ENCODE peak calls at places on chromosomes 6 and 20, in four cellular contexts. E is choroid plexus epithelial cell, A is GM13977, T is astrocyte of the spinal cord. N is an unnamed sample.

GRCh38 chr20:42483694-42484303 is 705.9 kb downstream of the PTPRT start:
- DNase-seq in E (no peak), A (no peak), T (no peak), N (peak; percentile 32)

GRCh38 chr6:105051941-105052471 is 95.1 kb downstream of the LIN28B start:
- DNase-seq in E (peak; percentile 57), A (no peak), T (no peak), N (no peak)

GRCh38 chr6:12280901-12281300 is 9.3 kb upstream of the EDN1 start:
- DNase-seq in E (no peak), A (no peak), T (no peak), N (no peak)

GRCh38 chr6:150235218-150235617 is 92.4 kb downstream of the PPP1R14C start:
- DNase-seq in E (no peak), A (no peak), T (no peak), N (no peak)

GRCh38 chr6:27043244-27043643 is 204.3 kb upstream of the PRSS16 start:
- DNase-seq in E (no peak), A (peak; percentile 36), T (no peak), N (no peak)

GRCh38 chr20:46210672-46211330 is 92.7 kb downstream of the CD40 start:
- DNase-seq in E (no peak), A (no peak), T (no peak), N (no peak)

GRCh38 chr6:90637321-90637720 is 50.4 kb upstream of the MAP3K7 start:
- DNase-seq in E (no peak), A (no peak), T (no peak), N (no peak)

GRCh38 chr6:96502915-96503314 is 18.7 kb upstream of the UFL1 start:
- DNase-seq in E (no peak), A (no peak), T (no peak), N (no peak)

GRCh38 chr6:110538416-110539060 is 62.1 kb upstream of the SLC22A16 start:
- DNase-seq in E (no peak), A (no peak), T (no peak), N (no peak)

GRCh38 chr6:35391240-35391968 is 49.0 kb downstream of the PPARD start:
- DNase-seq in E (peak; percentile 95), A (no peak), T (peak; percentile 90), N (no peak)

GRCh38 chr6:129238991-129239390 is 356.1 kb downstream of the LAMA2 start:
- DNase-seq in E (no peak), A (no peak), T (no peak), N (no peak)

GRCh38 chr20:45235995-45236394 is 14.8 kb downstream of the SEMG2 start:
- DNase-seq in E (no peak), A (no peak), T (no peak), N (peak; percentile 18)

GRCh38 chr6:150417899-150418824 is 49.4 kb downstream of the IYD start:
- DNase-seq in E (peak; percentile 93), A (peak; percentile 77), T (peak; percentile 90), N (peak; percentile 49)

GRCh38 chr20:60966031-60966430 is 286.0 kb upstream of the CDH4 start:
- DNase-seq in E (no peak), A (no peak), T (no peak), N (no peak)

GRCh38 chr6:42851599-42851998 is 27.8 kb upstream of the RPL7L1 start:
- DNase-seq in E (no peak), A (no peak), T (no peak), N (no peak)

GRCh38 chr6:2999005-2999620 is 581 bp upstream of the NQO2 start:
- DNase-seq in E (peak; percentile 88), A (no peak), T (no peak), N (peak; percentile 92)

GRCh38 chr6:150964765-150965164 is 99.3 kb downstream of the MTHFD1L start:
- DNase-seq in E (no peak), A (no peak), T (no peak), N (no peak)

GRCh38 chr6:3876866-3877265 is 27.7 kb downstream of the FAM50B start:
- DNase-seq in E (no peak), A (no peak), T (no peak), N (no peak)

GRCh38 chr6:168711666-168712300 is 270.8 kb downstream of the SMOC2 start:
- DNase-seq in E (no peak), A (no peak), T (no peak), N (no peak)

GRCh38 chr6:41538556-41539182 is 7.5 kb upstream of the FOXP4 start:
- DNase-seq in E (peak; percentile 56), A (no peak), T (no peak), N (no peak)

GRCh38 chr6:23181301-23182110 is 612.1 kb downstream of the HDGFL1 start:
- DNase-seq in E (peak; percentile 13), A (no peak), T (no peak), N (no peak)

GRCh38 chr6:27502508-27503435 is 29.9 kb upstream of the ZNF184 start:
- DNase-seq in E (peak; percentile 75), A (peak; percentile 40), T (peak; percentile 74), N (peak; percentile 92)

GRCh38 chr6:149170564-149171452 is 146.7 kb upstream of the TAB2 start:
- DNase-seq in E (peak; percentile 31), A (peak; percentile 34), T (no peak), N (no peak)

DNA sequence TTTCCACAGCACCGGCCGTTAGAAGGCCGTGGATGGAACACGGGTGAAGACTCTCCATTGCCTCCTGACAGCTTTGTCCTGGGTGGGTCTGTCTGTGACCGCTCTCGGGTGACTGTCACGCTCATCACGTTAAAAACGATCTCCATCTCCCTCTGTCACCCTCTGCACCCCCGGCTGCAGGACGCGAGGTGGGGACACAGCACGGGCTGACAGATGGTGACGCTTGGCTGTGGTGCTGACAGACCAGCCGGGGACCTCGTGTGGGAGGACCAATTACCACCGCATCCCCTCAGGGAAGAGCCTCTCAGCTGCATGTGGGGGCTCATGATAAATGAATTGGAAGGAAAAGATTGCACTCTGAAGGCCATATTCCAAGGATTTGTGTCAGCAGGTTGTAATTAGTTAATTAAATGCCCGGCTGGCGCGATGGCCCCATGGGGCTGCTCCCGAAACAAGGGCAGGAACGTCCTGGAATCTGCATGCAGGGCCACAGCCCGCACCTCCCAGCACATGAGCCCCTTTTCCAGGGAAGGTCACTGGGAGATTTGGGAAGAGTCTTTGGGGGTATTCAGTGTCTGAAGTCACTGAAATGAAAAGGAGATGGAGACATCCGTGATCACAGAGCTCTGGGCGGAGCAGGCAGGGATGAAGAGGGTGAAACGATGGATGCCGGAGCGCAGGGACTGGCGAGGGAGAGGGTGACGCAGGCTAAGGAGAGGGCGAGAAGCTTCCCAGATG is 87.0 kb downstream of the ERMARD start:
- DNase-seq in E (no peak), A (no peak), T (no peak), N (no peak)
- TF ChIP-seq CTCF in E (no peak), A (no peak), T (no peak), N (no peak)

DNA sequence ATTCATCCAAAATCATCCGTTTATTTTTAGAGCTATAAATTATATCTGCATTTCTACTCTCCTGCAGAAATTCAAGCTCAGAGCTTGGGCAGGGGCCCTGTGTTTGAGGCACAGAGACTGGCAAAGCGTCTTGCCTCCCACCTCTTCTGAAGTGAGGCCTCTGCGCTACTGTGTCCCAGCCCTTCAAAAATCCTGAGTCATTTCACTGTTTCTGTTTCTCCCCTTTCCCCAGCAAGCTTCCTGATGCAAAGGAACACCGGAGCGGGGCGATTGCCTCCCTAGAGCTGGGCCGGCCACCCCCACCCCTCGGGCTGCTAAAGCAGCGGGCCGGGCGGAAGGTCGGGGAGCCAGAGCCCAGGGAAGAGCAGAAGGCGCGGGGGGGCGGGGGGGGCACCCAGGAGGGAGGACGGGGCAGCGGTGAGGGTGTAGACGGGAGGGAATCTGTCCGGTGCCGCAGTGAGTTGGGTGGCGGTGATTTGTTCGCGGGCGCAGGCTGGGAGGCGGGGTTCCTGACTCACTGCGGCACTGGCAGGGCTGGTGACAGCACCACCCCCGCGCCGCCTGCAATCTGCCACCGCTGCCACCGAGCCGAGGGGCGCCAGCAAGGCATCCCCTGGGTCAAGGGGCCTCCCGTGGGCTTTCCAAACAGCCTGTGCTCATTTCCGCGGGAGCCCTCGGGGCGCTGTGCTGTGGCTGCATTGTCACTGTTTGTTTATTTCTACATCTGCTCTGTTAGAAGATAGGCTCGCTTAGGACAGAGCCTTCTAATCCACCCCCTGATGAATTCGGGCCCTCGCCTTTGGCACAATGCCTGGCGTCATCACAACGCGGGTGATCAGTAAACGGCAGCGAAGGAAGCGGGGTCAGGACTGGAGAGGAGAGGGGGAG is 46.5 kb upstream of the SNAP25 start:
- DNase-seq in E (peak; percentile 35), A (no peak), T (peak; percentile 46), N (peak; percentile 57)
- TF ChIP-seq CTCF in E (no peak), A (no peak), T (no peak), N (no peak)

DNA sequence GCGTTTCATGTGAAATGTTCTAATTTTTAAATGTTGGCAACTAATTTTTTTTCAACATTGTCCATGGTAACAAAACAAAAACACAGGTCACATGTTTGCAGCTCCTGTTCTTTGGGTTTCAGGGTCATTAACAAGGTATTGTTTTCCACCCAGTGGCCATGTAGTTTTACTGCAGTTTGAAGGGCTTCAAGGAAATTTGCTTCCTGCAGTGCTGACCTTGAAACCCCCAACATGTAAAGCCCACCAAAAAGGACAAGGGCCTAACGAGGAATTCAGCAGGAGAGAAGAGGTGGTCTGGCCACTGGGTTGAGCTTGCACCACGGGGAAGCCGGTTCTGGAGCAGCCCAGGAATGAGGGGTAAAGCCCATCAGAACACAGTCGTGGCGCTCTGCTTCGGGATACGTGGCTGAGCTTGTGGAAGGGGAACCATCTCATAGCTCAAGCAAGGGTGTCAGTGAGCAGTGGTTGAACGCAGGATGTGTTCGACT is 13.9 kb upstream of the KLHL31 start:
- DNase-seq in E (peak; percentile 80), A (peak; percentile 27), T (peak; percentile 54), N (no peak)
- TF ChIP-seq CTCF in E (peak; percentile 61), A (peak; percentile 29), T (peak; percentile 45), N (no peak)

GRCh38 chr20:53623454-53624206 is 30.0 kb upstream of the ZNF217 start:
- DNase-seq in E (peak; percentile 90), A (no peak), T (peak; percentile 79), N (peak; percentile 63)
- TF ChIP-seq CTCF in E (peak; percentile 27), A (no peak), T (no peak), N (no peak)

DNA sequence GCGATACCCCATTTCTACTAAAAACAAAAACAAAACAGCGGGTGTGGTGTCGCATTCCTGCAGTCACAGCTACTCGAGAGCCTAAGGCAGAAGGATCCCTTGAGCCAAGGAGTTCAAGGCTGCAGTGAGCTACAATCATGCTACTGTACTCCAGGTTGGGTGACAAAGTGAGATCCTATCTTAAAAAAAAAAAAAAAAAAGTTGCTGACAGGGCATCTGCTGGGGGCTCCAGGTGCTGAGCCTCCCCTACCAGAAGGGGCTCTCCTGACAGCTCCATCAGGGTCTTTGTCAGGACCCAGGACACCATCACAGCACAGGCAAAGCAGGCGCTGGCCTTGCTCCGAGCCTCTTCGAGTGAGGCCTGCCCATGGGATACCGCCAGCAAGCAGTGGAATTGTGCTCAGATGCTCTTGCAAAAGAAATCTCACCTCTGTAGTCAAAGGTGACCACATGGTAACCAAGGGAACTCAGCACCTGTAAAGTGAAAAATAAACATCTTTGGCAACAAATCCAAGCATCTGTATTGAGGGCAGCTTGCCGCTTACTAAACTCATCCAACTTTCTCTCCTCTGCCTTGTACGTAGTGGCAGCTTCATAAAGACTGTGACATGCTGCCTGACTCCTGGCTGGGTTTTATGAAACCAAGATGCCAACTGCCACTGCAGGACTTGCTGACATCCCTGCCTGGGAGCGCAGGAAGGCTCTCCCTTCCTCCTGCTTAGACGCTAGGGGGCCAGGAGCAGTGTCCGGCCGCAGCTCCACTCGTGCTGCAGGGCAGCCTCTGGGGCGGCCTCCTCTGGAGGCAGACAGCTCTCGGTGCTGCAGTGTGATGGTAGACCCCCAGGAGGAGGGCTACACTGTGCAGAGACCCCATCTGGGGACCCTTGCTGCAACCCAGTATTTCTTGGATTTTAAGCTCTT is 66.9 kb downstream of the PYGB start:
- DNase-seq in E (no peak), A (no peak), T (no peak), N (no peak)
- TF ChIP-seq CTCF in E (peak; percentile 49), A (no peak), T (peak; percentile 25), N (no peak)

GRCh38 chr20:36830791-36831691 is 44.9 kb upstream of the TLDC2 start:
- DNase-seq in E (peak; percentile 23), A (no peak), T (no peak), N (no peak)
- TF ChIP-seq CTCF in E (peak; percentile 60), A (no peak), T (peak; percentile 30), N (no peak)

N was measured in activated CD8-positive, alpha-beta T cell treated with anti-CD3 and anti-CD28 coated beads for 36 hours.